ENCODE peak calls at places on chromosomes 16 and 17, in five cellular contexts. One of them, this sample, is unnamed.

GRCh38 chr16:86044241-86044671 is 145.3 kb downstream of the IRF8 start:
- DNase-seq in head of caudate nucleus: no peak
- DNase-seq in frontal cortex: no peak
- DNase-seq in non-pigmented ciliary epithelial cell: no peak
- DNase-seq in H4: peak; percentile 74
- DNase-seq in this sample: no peak

GRCh38 chr16:56800355-56800754 is 64.7 kb upstream of the SLC12A3 start:
- DNase-seq in non-pigmented ciliary epithelial cell: no peak
- DNase-seq in head of caudate nucleus: no peak
- DNase-seq in frontal cortex: no peak
- DNase-seq in H4: no peak
- DNase-seq in this sample: no peak

GRCh38 chr17:69588739-69589334 is 174.3 kb downstream of the MAP2K6 start:
- DNase-seq in H4: no peak
- DNase-seq in frontal cortex: no peak
- DNase-seq in head of caudate nucleus: no peak
- DNase-seq in non-pigmented ciliary epithelial cell: no peak
- DNase-seq in this sample: no peak

GRCh38 chr17:57609125-57609877 is 135.8 kb downstream of the CCDC182 start:
- DNase-seq in head of caudate nucleus: no peak
- DNase-seq in frontal cortex: no peak
- DNase-seq in non-pigmented ciliary epithelial cell: no peak
- DNase-seq in H4: no peak
- DNase-seq in this sample: no peak

GRCh38 chr16:11666108-11667055 is 1.9 kb upstream of the SNN start:
- DNase-seq in head of caudate nucleus: no peak
- DNase-seq in H4: peak; percentile 32
- DNase-seq in non-pigmented ciliary epithelial cell: no peak
- DNase-seq in frontal cortex: no peak
- DNase-seq in this sample: no peak

GRCh38 chr17:27379863-27380533 is 76.2 kb upstream of the KSR1 start:
- DNase-seq in non-pigmented ciliary epithelial cell: no peak
- DNase-seq in head of caudate nucleus: peak; percentile 38
- DNase-seq in frontal cortex: peak; percentile 71
- DNase-seq in H4: peak; percentile 32
- DNase-seq in this sample: no peak

GRCh38 chr17:1711804-1712203 is 1.6 kb upstream of the TLCD2 start:
- DNase-seq in non-pigmented ciliary epithelial cell: no peak
- DNase-seq in head of caudate nucleus: no peak
- DNase-seq in frontal cortex: no peak
- DNase-seq in H4: no peak
- DNase-seq in this sample: no peak

GRCh38 chr17:3710951-3711383 is 12.7 kb upstream of the HASPIN start:
- DNase-seq in non-pigmented ciliary epithelial cell: no peak
- DNase-seq in frontal cortex: no peak
- DNase-seq in H4: peak; percentile 22
- DNase-seq in head of caudate nucleus: no peak
- DNase-seq in this sample: no peak

GRCh38 chr17:57293077-57293476 is 36.8 kb downstream of the MSI2 start:
- DNase-seq in frontal cortex: no peak
- DNase-seq in H4: peak; percentile 26
- DNase-seq in head of caudate nucleus: no peak
- DNase-seq in non-pigmented ciliary epithelial cell: peak; percentile 56
- DNase-seq in this sample: no peak

GRCh38 chr16:66746682-66747081 is 4.7 kb downstream of the DYNC1LI2 start:
- DNase-seq in non-pigmented ciliary epithelial cell: no peak
- DNase-seq in H4: no peak
- DNase-seq in frontal cortex: no peak
- DNase-seq in head of caudate nucleus: no peak
- DNase-seq in this sample: no peak

GRCh38 chr16:85220125-85220839 is 108.0 kb upstream of the CIBAR2 start:
- DNase-seq in H4: peak; percentile 85
- DNase-seq in non-pigmented ciliary epithelial cell: no peak
- DNase-seq in head of caudate nucleus: peak; percentile 19
- DNase-seq in frontal cortex: peak; percentile 68
- DNase-seq in this sample: peak; percentile 47

GRCh38 chr16:56493131-56493530 is 26.7 kb downstream of the BBS2 start:
- DNase-seq in head of caudate nucleus: no peak
- DNase-seq in frontal cortex: no peak
- DNase-seq in H4: no peak
- DNase-seq in non-pigmented ciliary epithelial cell: no peak
- DNase-seq in this sample: no peak

GRCh38 chr17:46123607-46124006 is 69.6 kb downstream of the KANSL1 start:
- DNase-seq in non-pigmented ciliary epithelial cell: no peak
- DNase-seq in H4: no peak
- DNase-seq in head of caudate nucleus: no peak
- DNase-seq in frontal cortex: no peak
- DNase-seq in this sample: no peak

GRCh38 chr16:47787695-47788094 is 326.6 kb downstream of the PHKB start:
- DNase-seq in frontal cortex: no peak
- DNase-seq in non-pigmented ciliary epithelial cell: no peak
- DNase-seq in H4: no peak
- DNase-seq in head of caudate nucleus: no peak
- DNase-seq in this sample: no peak

GRCh38 chr16:50613281-50613991 is 65.2 kb downstream of the NKD1 start:
- DNase-seq in frontal cortex: peak; percentile 36
- DNase-seq in head of caudate nucleus: no peak
- DNase-seq in non-pigmented ciliary epithelial cell: no peak
- DNase-seq in H4: no peak
- DNase-seq in this sample: no peak

GRCh38 chr16:75304521-75305363 is 53.3 kb upstream of the BCAR1 start:
- DNase-seq in non-pigmented ciliary epithelial cell: peak; percentile 91
- DNase-seq in H4: peak; percentile 88
- DNase-seq in head of caudate nucleus: peak; percentile 61
- DNase-seq in frontal cortex: no peak
- DNase-seq in this sample: no peak

GRCh38 chr16:22813223-22813945 is 578 bp upstream of the HS3ST2 start:
- DNase-seq in frontal cortex: peak; percentile 50
- DNase-seq in H4: no peak
- DNase-seq in non-pigmented ciliary epithelial cell: no peak
- DNase-seq in head of caudate nucleus: peak; percentile 40
- DNase-seq in this sample: no peak

GRCh38 chr16:70688266-70688742 is 2.5 kb upstream of the MTSS2 start:
- DNase-seq in non-pigmented ciliary epithelial cell: no peak
- DNase-seq in frontal cortex: peak; percentile 67
- DNase-seq in head of caudate nucleus: peak; percentile 88
- DNase-seq in H4: peak; percentile 78
- DNase-seq in this sample: no peak

GRCh38 chr16:58264961-58265479 is 29.8 kb downstream of the PRSS54 start:
- DNase-seq in H4: peak; percentile 83
- DNase-seq in non-pigmented ciliary epithelial cell: peak; percentile 35
- DNase-seq in frontal cortex: no peak
- DNase-seq in head of caudate nucleus: no peak
- DNase-seq in this sample: no peak

GRCh38 chr17:39926588-39927100 is 757 bp downstream of the ORMDL3 start:
- DNase-seq in frontal cortex: peak; percentile 43
- DNase-seq in non-pigmented ciliary epithelial cell: no peak
- DNase-seq in H4: no peak
- DNase-seq in head of caudate nucleus: no peak
- DNase-seq in this sample: no peak

This sample was measured in NCI-H774.